ENCODE peak calls at places on chromosomes 12 and 14, in nine cellular contexts. One of them, this sample, is unnamed.

GRCh38 chr14:53365516-53366130 is 212.5 kb upstream of the DDHD1 start:
- DNase-seq in PC-3: no peak
- DNase-seq in endothelial cell of umbilical vein: peak
- DNase-seq in thoracic aorta: no peak
- DNase-seq in colonic mucosa: no peak
- DNase-seq in fibroblast of lung: peak
- DNase-seq in A549: no peak
- DNase-seq in tibial nerve: no peak
- DNase-seq in right lobe of liver: no peak
- DNase-seq in this sample: no peak

GRCh38 chr14:45811155-45811554 is 558.2 kb upstream of the MIS18BP1 start:
- DNase-seq in endothelial cell of umbilical vein: no peak
- DNase-seq in tibial nerve: no peak
- DNase-seq in colonic mucosa: no peak
- DNase-seq in fibroblast of lung: no peak
- DNase-seq in thoracic aorta: no peak
- DNase-seq in A549: no peak
- DNase-seq in right lobe of liver: no peak
- DNase-seq in PC-3: no peak
- DNase-seq in this sample: no peak

GRCh38 chr12:50764861-50765324 is 992 bp downstream of the ATF1 start:
- DNase-seq in endothelial cell of umbilical vein: peak
- DNase-seq in A549: peak
- DNase-seq in right lobe of liver: no peak
- DNase-seq in fibroblast of lung: peak
- DNase-seq in colonic mucosa: peak
- DNase-seq in tibial nerve: peak
- DNase-seq in PC-3: peak
- DNase-seq in thoracic aorta: no peak
- DNase-seq in this sample: peak

GRCh38 chr14:50772361-50772760 is 58.6 kb downstream of the NIN start:
- DNase-seq in PC-3: no peak
- DNase-seq in A549: no peak
- DNase-seq in fibroblast of lung: peak
- DNase-seq in tibial nerve: no peak
- DNase-seq in thoracic aorta: no peak
- DNase-seq in right lobe of liver: no peak
- DNase-seq in endothelial cell of umbilical vein: no peak
- DNase-seq in colonic mucosa: no peak
- DNase-seq in this sample: no peak

GRCh38 chr14:27114180-27114579 is 516.3 kb upstream of the NOVA1 start:
- DNase-seq in right lobe of liver: no peak
- DNase-seq in endothelial cell of umbilical vein: no peak
- DNase-seq in A549: no peak
- DNase-seq in tibial nerve: no peak
- DNase-seq in PC-3: no peak
- DNase-seq in thoracic aorta: no peak
- DNase-seq in colonic mucosa: no peak
- DNase-seq in fibroblast of lung: no peak
- DNase-seq in this sample: no peak

GRCh38 chr12:42568952-42569916 is 20.3 kb downstream of the PRICKLE1 start:
- DNase-seq in tibial nerve: peak
- DNase-seq in colonic mucosa: no peak
- DNase-seq in thoracic aorta: no peak
- DNase-seq in right lobe of liver: no peak
- DNase-seq in endothelial cell of umbilical vein: peak
- DNase-seq in PC-3: peak
- DNase-seq in fibroblast of lung: peak
- DNase-seq in A549: peak
- DNase-seq in this sample: peak

GRCh38 chr12:6635856-6636521 is at the start of gene LPAR5:
- DNase-seq in endothelial cell of umbilical vein: no peak
- DNase-seq in PC-3: peak
- DNase-seq in right lobe of liver: peak
- DNase-seq in tibial nerve: peak
- DNase-seq in A549: peak
- DNase-seq in fibroblast of lung: no peak
- DNase-seq in thoracic aorta: no peak
- DNase-seq in colonic mucosa: peak
- DNase-seq in this sample: peak

GRCh38 chr12:22876262-22876661 is 251.3 kb downstream of the ETNK1 start:
- DNase-seq in colonic mucosa: no peak
- DNase-seq in endothelial cell of umbilical vein: no peak
- DNase-seq in PC-3: no peak
- DNase-seq in fibroblast of lung: no peak
- DNase-seq in thoracic aorta: no peak
- DNase-seq in tibial nerve: no peak
- DNase-seq in right lobe of liver: no peak
- DNase-seq in A549: no peak
- DNase-seq in this sample: no peak

GRCh38 chr12:132500856-132501180 is 10.9 kb downstream of the FBRSL1 start:
- DNase-seq in endothelial cell of umbilical vein: no peak
- DNase-seq in thoracic aorta: no peak
- DNase-seq in right lobe of liver: no peak
- DNase-seq in fibroblast of lung: no peak
- DNase-seq in PC-3: no peak
- DNase-seq in colonic mucosa: no peak
- DNase-seq in A549: no peak
- DNase-seq in tibial nerve: no peak
- DNase-seq in this sample: no peak

GRCh38 chr12:130876758-130877157 is 4.9 kb downstream of the RAN start:
- DNase-seq in tibial nerve: no peak
- DNase-seq in right lobe of liver: no peak
- DNase-seq in colonic mucosa: no peak
- DNase-seq in endothelial cell of umbilical vein: no peak
- DNase-seq in fibroblast of lung: no peak
- DNase-seq in thoracic aorta: no peak
- DNase-seq in A549: no peak
- DNase-seq in PC-3: no peak
- DNase-seq in this sample: no peak

GRCh38 chr12:55830601-55831406 is 1.4 kb upstream of the DNAJC14 start:
- DNase-seq in fibroblast of lung: peak
- DNase-seq in colonic mucosa: peak
- DNase-seq in right lobe of liver: peak
- DNase-seq in A549: peak
- DNase-seq in tibial nerve: peak
- DNase-seq in thoracic aorta: no peak
- DNase-seq in endothelial cell of umbilical vein: peak
- DNase-seq in PC-3: no peak
- DNase-seq in this sample: peak

GRCh38 chr12:4653257-4653656 is 4.3 kb downstream of the NDUFA9 start:
- DNase-seq in tibial nerve: no peak
- DNase-seq in PC-3: no peak
- DNase-seq in A549: no peak
- DNase-seq in right lobe of liver: no peak
- DNase-seq in fibroblast of lung: no peak
- DNase-seq in colonic mucosa: no peak
- DNase-seq in thoracic aorta: no peak
- DNase-seq in endothelial cell of umbilical vein: no peak
- DNase-seq in this sample: no peak

GRCh38 chr12:120751389-120751788 is 25.8 kb downstream of the ACADS start:
- DNase-seq in tibial nerve: no peak
- DNase-seq in thoracic aorta: no peak
- DNase-seq in PC-3: peak
- DNase-seq in endothelial cell of umbilical vein: no peak
- DNase-seq in right lobe of liver: no peak
- DNase-seq in fibroblast of lung: no peak
- DNase-seq in colonic mucosa: no peak
- DNase-seq in A549: peak
- DNase-seq in this sample: no peak

GRCh38 chr12:45668641-45669040 is 60.9 kb upstream of the ARID2 start:
- DNase-seq in colonic mucosa: no peak
- DNase-seq in endothelial cell of umbilical vein: no peak
- DNase-seq in thoracic aorta: no peak
- DNase-seq in PC-3: no peak
- DNase-seq in right lobe of liver: no peak
- DNase-seq in A549: no peak
- DNase-seq in fibroblast of lung: no peak
- DNase-seq in tibial nerve: no peak
- DNase-seq in this sample: no peak

GRCh38 chr12:45669762-45670161 is 59.7 kb upstream of the ARID2 start:
- DNase-seq in endothelial cell of umbilical vein: no peak
- DNase-seq in thoracic aorta: no peak
- DNase-seq in A549: no peak
- DNase-seq in PC-3: no peak
- DNase-seq in fibroblast of lung: no peak
- DNase-seq in colonic mucosa: no peak
- DNase-seq in right lobe of liver: no peak
- DNase-seq in tibial nerve: no peak
- DNase-seq in this sample: no peak

GRCh38 chr12:45670339-45671065 is 59.0 kb upstream of the ARID2 start:
- DNase-seq in endothelial cell of umbilical vein: no peak
- DNase-seq in thoracic aorta: no peak
- DNase-seq in fibroblast of lung: no peak
- DNase-seq in A549: no peak
- DNase-seq in right lobe of liver: no peak
- DNase-seq in PC-3: no peak
- DNase-seq in colonic mucosa: no peak
- DNase-seq in tibial nerve: no peak
- DNase-seq in this sample: no peak

GRCh38 chr12:45667761-45668160 is 61.7 kb upstream of the ARID2 start:
- DNase-seq in endothelial cell of umbilical vein: no peak
- DNase-seq in colonic mucosa: no peak
- DNase-seq in A549: no peak
- DNase-seq in fibroblast of lung: no peak
- DNase-seq in tibial nerve: no peak
- DNase-seq in right lobe of liver: no peak
- DNase-seq in thoracic aorta: no peak
- DNase-seq in PC-3: no peak
- DNase-seq in this sample: no peak

GRCh38 chr12:45669093-45669492 is 60.4 kb upstream of the ARID2 start:
- DNase-seq in tibial nerve: no peak
- DNase-seq in right lobe of liver: no peak
- DNase-seq in A549: no peak
- DNase-seq in PC-3: no peak
- DNase-seq in fibroblast of lung: peak
- DNase-seq in endothelial cell of umbilical vein: no peak
- DNase-seq in thoracic aorta: no peak
- DNase-seq in colonic mucosa: no peak
- DNase-seq in this sample: no peak
- H3K27ac ChIP-seq in tibial nerve: no peak
- H3K27ac ChIP-seq in right lobe of liver: no peak
- H3K27ac ChIP-seq in A549: no peak
- H3K27ac ChIP-seq in PC-3: no peak
- H3K27ac ChIP-seq in fibroblast of lung: no peak
- H3K27ac ChIP-seq in endothelial cell of umbilical vein: no peak
- H3K27ac ChIP-seq in thoracic aorta: no peak
- H3K27ac ChIP-seq in colonic mucosa: no peak
- H3K27ac ChIP-seq in this sample: no peak

DNA sequence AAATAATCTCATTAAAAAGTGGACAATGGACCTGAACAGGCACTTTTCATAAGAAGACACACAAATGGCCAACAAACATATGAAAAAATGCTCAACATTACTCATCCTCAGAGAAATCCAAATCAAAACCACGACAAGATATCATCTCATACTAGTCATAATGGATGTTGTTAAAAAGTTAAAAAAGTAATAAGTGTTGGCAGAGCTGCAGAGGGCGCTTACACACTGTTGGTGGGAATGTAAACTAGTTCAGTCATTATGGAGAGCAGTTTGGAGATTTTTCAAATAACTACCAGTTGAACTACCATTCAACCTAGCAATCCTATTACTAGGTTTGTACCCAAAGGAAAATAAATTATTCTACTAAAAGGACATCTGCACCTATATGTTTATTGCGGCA is 47.2 kb downstream of the FOXG1 start:
- DNase-seq in endothelial cell of umbilical vein: no peak
- DNase-seq in thoracic aorta: no peak
- DNase-seq in A549: no peak
- DNase-seq in fibroblast of lung: no peak
- DNase-seq in right lobe of liver: no peak
- DNase-seq in colonic mucosa: no peak
- DNase-seq in tibial nerve: no peak
- DNase-seq in PC-3: peak
- DNase-seq in this sample: no peak
- TF ChIP-seq CTCF in endothelial cell of umbilical vein: no peak
- TF ChIP-seq CTCF in thoracic aorta: no peak
- TF ChIP-seq CTCF in A549: no peak
- TF ChIP-seq CTCF in fibroblast of lung: no peak
- TF ChIP-seq CTCF in right lobe of liver: no peak
- TF ChIP-seq CTCF in colonic mucosa: no peak
- TF ChIP-seq CTCF in tibial nerve: no peak
- TF ChIP-seq CTCF in PC-3: peak
- TF ChIP-seq CTCF in this sample: no peak

DNA sequence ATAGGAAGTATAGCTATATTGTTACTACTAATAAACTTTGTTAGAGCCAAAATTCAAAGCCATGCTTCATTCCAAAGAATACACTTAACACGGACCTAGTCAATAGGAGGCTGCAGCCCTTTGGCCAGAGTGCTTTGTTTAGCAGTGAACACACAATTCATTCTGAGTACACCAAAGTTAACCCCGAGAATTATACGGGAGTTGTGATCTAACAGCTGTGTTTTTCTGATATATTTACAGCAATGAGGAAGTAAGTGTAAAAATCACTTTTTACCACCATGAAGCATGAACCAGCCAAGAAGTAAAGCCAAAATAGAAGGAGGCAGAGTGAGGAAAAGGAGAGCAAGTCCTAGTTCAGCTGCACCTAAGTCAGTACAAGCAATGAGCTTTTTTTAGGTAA is 156.8 kb upstream of the PDE3A start:
- DNase-seq in endothelial cell of umbilical vein: no peak
- DNase-seq in tibial nerve: no peak
- DNase-seq in A549: no peak
- DNase-seq in thoracic aorta: no peak
- DNase-seq in colonic mucosa: no peak
- DNase-seq in fibroblast of lung: peak
- DNase-seq in PC-3: no peak
- DNase-seq in right lobe of liver: no peak
- DNase-seq in this sample: no peak
- H3K27ac ChIP-seq in endothelial cell of umbilical vein: no peak
- H3K27ac ChIP-seq in tibial nerve: no peak
- H3K27ac ChIP-seq in A549: peak
- H3K27ac ChIP-seq in thoracic aorta: peak
- H3K27ac ChIP-seq in colonic mucosa: peak
- H3K27ac ChIP-seq in fibroblast of lung: no peak
- H3K27ac ChIP-seq in PC-3: peak
- H3K27ac ChIP-seq in right lobe of liver: no peak
- H3K27ac ChIP-seq in this sample: no peak

DNA sequence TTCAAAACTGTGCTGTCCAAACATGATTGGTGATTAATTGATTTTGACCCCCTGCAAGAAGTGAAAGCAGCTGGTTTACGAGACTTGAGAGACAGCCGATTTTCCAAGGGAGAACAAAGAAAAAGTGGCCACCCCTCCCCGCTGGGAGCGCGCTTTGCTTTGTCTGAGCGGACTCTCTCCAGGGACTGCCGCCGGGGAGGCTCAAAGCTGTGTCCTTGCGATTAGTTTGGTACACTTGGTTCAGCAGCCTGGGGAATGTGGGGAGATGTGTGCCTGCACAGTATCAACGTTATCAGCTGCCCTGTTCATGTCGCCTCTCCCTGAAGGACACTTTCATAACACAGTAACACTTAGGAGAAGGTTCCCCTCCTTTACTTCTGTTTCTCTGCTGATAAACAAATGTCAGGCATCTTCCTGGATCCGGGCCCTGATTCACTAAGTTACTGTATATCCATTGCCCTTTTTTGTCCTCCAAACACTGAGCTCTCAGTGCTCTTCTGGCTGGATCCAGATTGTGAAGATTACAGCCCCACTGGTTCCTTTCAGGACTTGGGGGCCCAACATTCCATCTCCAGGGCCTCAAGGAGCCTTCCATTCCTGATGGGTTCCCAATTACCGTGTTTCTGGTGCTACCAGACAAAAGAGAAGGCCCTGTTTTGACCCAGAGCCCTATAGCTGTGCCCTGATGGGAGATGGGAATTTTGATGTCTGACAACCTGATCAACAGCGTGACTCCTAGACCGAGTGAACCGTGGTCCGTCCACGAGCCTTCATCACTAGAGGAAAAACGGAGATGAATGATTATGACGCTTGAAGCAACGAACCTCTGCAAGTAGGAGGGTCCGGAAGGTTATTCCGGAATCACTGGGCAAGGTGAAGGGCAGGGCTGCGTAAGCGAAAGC is 31.7 kb upstream of the TUBA1C start:
- DNase-seq in fibroblast of lung: peak
- DNase-seq in tibial nerve: no peak
- DNase-seq in right lobe of liver: peak
- DNase-seq in colonic mucosa: peak
- DNase-seq in thoracic aorta: no peak
- DNase-seq in endothelial cell of umbilical vein: peak
- DNase-seq in PC-3: no peak
- DNase-seq in A549: no peak
- DNase-seq in this sample: no peak
- TF ChIP-seq CTCF in fibroblast of lung: no peak
- TF ChIP-seq CTCF in tibial nerve: no peak
- TF ChIP-seq CTCF in right lobe of liver: no peak
- TF ChIP-seq CTCF in colonic mucosa: no peak
- TF ChIP-seq CTCF in thoracic aorta: no peak
- TF ChIP-seq CTCF in endothelial cell of umbilical vein: no peak
- TF ChIP-seq CTCF in PC-3: no peak
- TF ChIP-seq CTCF in A549: no peak
- TF ChIP-seq CTCF in this sample: no peak

This sample was measured in RWPE1.